ENCODE peak calls at places on chromosomes 12 and 14, in four cellular contexts. R is K562, F is HepG2, L is H1. Q is an unnamed sample.

GRCh38 chr14:41606249-41607118 is at the start of gene LRFN5:
- DNase-seq in F (no peak), R (no peak), L (peak), Q (no peak)

GRCh38 chr14:35384386-35385041 is 20.0 kb downstream of the NFKBIA start:
- DNase-seq in L (no peak), F (peak), R (peak), Q (no peak)

GRCh38 chr12:1768585-1768984 is 51.8 kb upstream of the LRTM2 start:
- DNase-seq in L (no peak), R (no peak), F (peak), Q (no peak)

GRCh38 chr12:132834181-132834711 is 5.6 kb upstream of the GOLGA3 start:
- DNase-seq in R (no peak), L (no peak), F (no peak), Q (no peak)

GRCh38 chr14:91315844-91316267 is 71.4 kb upstream of the GPR68 start:
- DNase-seq in F (no peak), L (no peak), R (no peak), Q (no peak)

GRCh38 chr12:49873361-49873934 is 30.3 kb downstream of the FAIM2 start:
- DNase-seq in R (no peak), L (no peak), F (no peak), Q (no peak)

GRCh38 chr14:81384900-81385299 is 15.2 kb downstream of the STON2 start:
- DNase-seq in R (no peak), F (peak), L (no peak), Q (peak)

GRCh38 chr12:24909667-24910066 is 39.2 kb downstream of the BCAT1 start:
- DNase-seq in R (peak), L (peak), F (no peak), Q (no peak)

GRCh38 chr12:18595406-18595805 is 142.4 kb downstream of the PLCZ1 start:
- DNase-seq in F (no peak), L (no peak), R (no peak), Q (no peak)

DNA sequence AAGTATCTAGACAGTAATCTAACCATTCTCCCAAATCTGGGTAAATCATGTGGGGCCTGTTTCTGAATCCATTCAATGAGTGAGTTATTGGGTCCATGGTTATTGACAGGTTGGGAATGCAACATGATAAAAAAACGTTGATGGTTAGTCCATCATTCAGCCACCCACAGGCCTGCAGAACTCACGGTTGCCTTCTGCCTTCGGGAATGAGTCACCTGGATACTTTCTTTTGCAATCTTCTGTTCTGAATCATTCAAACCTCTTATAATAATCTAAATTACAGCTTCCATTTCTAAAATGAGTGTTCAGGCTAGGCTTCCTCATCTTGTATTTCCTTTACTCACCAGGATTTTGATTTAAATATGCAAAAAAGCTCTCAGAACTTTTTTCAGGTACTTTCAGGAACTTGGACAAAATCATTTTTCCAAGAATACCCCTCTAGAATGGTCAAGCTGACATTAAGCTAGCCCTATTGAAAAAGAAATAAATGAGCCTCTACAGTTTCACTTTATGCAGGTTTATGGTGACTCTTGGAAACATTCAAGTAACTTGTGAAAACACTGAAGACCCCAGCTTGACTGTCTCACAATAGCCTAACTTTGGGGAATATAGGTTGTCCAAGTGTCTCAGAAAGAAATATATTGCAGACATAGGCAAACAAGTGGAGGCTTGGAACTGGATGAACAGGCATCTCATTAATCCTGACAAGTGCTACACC is 94.4 kb downstream of the KCNK10 start:
- DNase-seq in R (no peak), F (no peak), L (no peak), Q (no peak)
- TF ChIP-seq JUND in R (no peak), F (no peak), L (no peak), Q (no peak)

GRCh38 chr14:24392327-24393098 is 6.3 kb upstream of the NYNRIN start:
- DNase-seq in L (no peak), F (no peak), R (peak), Q (peak)
- TF ChIP-seq JUND in L (no peak), F (no peak), R (no peak), Q (no peak)

GRCh38 chr12:29270446-29270845 is 110.5 kb downstream of the ERGIC2 start:
- DNase-seq in R (no peak), F (no peak), L (no peak), Q (no peak)

GRCh38 chr12:29275834-29276233 is 105.1 kb downstream of the ERGIC2 start:
- DNase-seq in R (no peak), L (no peak), F (no peak), Q (no peak)

GRCh38 chr12:29270001-29270400 is 111.0 kb downstream of the ERGIC2 start:
- DNase-seq in F (no peak), R (no peak), L (no peak), Q (no peak)

GRCh38 chr12:29278673-29279420 is 102.1 kb downstream of the ERGIC2 start:
- DNase-seq in L (no peak), F (no peak), R (no peak), Q (no peak)

DNA sequence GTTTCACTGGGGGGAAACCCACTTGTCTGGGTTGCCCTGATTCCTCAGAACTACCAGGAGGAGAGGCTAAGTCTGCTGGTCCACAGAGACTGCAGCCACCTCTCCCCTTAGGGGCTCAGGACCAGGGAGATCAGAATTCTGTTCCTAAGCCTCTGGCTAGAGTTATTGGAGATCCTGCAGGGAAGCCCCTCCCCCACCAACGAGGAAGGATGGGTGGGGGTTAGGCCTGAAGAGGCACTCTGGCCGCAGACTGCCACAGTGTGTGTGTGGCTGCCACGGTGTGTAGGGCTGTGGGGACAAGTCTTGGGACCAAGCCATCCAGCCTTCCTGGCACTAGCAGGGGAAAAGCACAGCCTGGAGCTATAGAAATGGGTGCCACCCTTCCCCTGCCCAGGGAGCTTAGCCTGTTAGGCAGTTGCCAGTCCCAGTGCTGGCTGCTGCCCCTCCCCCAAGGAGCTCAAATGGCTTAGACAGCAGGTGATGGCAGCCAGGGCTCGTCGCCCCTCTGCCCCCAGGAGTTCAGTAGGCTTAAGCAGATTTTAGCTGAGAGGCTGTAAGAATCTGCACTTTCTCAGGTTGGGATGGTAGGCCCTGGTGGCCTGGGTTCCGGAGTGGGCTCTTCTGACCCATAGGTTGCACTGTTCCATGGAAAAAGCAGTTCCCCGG is 107.7 kb downstream of the ERGIC2 start:
- DNase-seq in R (no peak), L (no peak), F (no peak), Q (no peak)
- TF ChIP-seq JUND in R (no peak), L (no peak), F (no peak), Q (no peak)

DNA sequence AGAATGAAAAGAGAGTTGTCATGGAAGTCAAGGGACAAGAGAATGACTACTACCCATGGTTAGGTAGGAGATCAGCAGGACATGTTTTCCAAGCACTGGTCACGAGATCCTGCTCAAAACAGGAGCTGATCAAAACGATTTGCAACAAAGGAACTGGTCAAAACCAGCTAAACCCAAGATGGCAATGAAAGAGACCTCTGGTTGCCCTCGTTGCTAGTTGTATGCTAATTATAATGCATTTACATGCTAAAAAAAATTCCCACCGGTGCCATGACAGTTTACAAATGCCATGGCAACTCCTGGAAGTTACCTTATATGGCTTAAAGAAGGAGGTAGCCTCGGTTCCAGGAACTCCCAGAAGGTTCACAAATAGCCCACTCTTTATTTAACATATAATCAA is 95.0 kb upstream of the OTX2 start:
- DNase-seq in F (no peak), R (no peak), L (no peak), Q (no peak)
- TF ChIP-seq JUND in F (no peak), R (no peak), L (no peak), Q (no peak)